ENCODE peak calls at places on chromosomes 2 and 18, in five cellular contexts. A, B, K, O and F are unnamed samples.

GRCh38 chr2:54503192-54503591 is 47.1 kb downstream of the SPTBN1 start:
- DNase-seq in A (no peak), B (peak; percentile 72), K (no peak), O (no peak), F (no peak)

GRCh38 chr2:160200921-160201320 is 849 bp upstream of the ITGB6 start:
- DNase-seq in A (no peak), B (no peak), K (no peak), O (no peak), F (no peak)

GRCh38 chr18:75250471-75250821 is 39.8 kb downstream of the TSHZ1 start:
- DNase-seq in A (no peak), B (no peak), K (no peak), O (no peak), F (no peak)

GRCh38 chr2:2234398-2234797 is 96.7 kb downstream of the MYT1L start:
- DNase-seq in A (no peak), B (no peak), K (no peak), O (no peak), F (no peak)

GRCh38 chr2:233481368-233482142 is 85.0 kb downstream of the USP40 start:
- DNase-seq in A (no peak), B (no peak), K (no peak), O (no peak), F (no peak)

GRCh38 chr2:65930259-65930658 is 497.9 kb upstream of the SPRED2 start:
- DNase-seq in A (no peak), B (no peak), K (no peak), O (no peak), F (no peak)

GRCh38 chr2:154974041-154974440 is 275.5 kb downstream of the KCNJ3 start:
- DNase-seq in A (no peak), B (no peak), K (no peak), O (no peak), F (no peak)

GRCh38 chr2:178522950-178523595 is 42.8 kb downstream of the PLEKHA3 start:
- DNase-seq in A (peak; percentile 88), B (peak; percentile 97), K (peak; percentile 60), O (peak; percentile 47), F (no peak)

GRCh38 chr2:219350938-219351280 is 18.4 kb upstream of the RESP18 start:
- DNase-seq in A (no peak), B (peak; percentile 80), K (no peak), O (no peak), F (no peak)

GRCh38 chr2:212005077-212005671 is 533.4 kb downstream of the ERBB4 start:
- DNase-seq in A (no peak), B (peak; percentile 14), K (no peak), O (no peak), F (no peak)

GRCh38 chr2:86769838-86770237 is 20.9 kb downstream of the CD8A start:
- DNase-seq in A (no peak), B (no peak), K (no peak), O (no peak), F (no peak)

GRCh38 chr18:77178559-77178958 is 46.0 kb upstream of the MBP start:
- DNase-seq in A (no peak), B (no peak), K (no peak), O (no peak), F (no peak)

GRCh38 chr2:226079677-226080076 is 680.2 kb downstream of the NYAP2 start:
- DNase-seq in A (no peak), B (no peak), K (peak; percentile 79), O (no peak), F (no peak)

GRCh38 chr2:105674859-105675541 is 69.7 kb upstream of the NCK2 start:
- DNase-seq in A (no peak), B (no peak), K (no peak), O (no peak), F (no peak)

GRCh38 chr2:11680181-11680900 is 10.3 kb upstream of the NTSR2 start:
- DNase-seq in A (no peak), B (no peak), K (no peak), O (no peak), F (no peak)

GRCh38 chr2:134852518-134852917 is 14.1 kb downstream of the ACMSD start:
- DNase-seq in A (no peak), B (peak; percentile 83), K (no peak), O (no peak), F (no peak)

GRCh38 chr2:236546561-236546961 is 23.1 kb upstream of the ACKR3 start:
- DNase-seq in A (no peak), B (no peak), K (no peak), O (no peak), F (no peak)

GRCh38 chr2:201631041-201631440 is 12.3 kb downstream of the TMEM237 start:
- DNase-seq in A (no peak), B (no peak), K (no peak), O (no peak), F (no peak)

GRCh38 chr18:45066210-45066609 is 385.5 kb downstream of the SETBP1 start:
- DNase-seq in A (no peak), B (no peak), K (no peak), O (no peak), F (no peak)

GRCh38 chr2:170582313-170582712 is 132.8 kb upstream of the SP5 start:
- DNase-seq in A (no peak), B (peak; percentile 21), K (no peak), O (no peak), F (no peak)

GRCh38 chr2:42438685-42439084 is 55.1 kb downstream of the KCNG3 start:
- DNase-seq in A (no peak), B (no peak), K (no peak), O (no peak), F (no peak)

GRCh38 chr2:41954304-41955291 is 93.2 kb upstream of the PKDCC start:
- DNase-seq in A (no peak), B (no peak), K (no peak), O (no peak), F (no peak)

GRCh38 chr2:238573065-238573778 is 146.5 kb downstream of the ASB1 start:
- DNase-seq in A (no peak), B (peak; percentile 54), K (no peak), O (peak; percentile 73), F (no peak)